ENCODE peak calls at places on chromosome 11, in six cellular contexts. R, H, C, M, G and T are unnamed samples.
A peak's percentile ranks its signal among the peaks of the same experiment; 100 is the strongest.

GRCh38 chr11:47995318-47995717 is 15.0 kb downstream of the PTPRJ start:
- DNase-seq in R (no peak), H (no peak), C (no peak), M (no peak), G (no peak), T (no peak)

GRCh38 chr11:68714047-68714856 is 29.9 kb downstream of the GAL start:
- DNase-seq in R (no peak), H (no peak), C (no peak), M (no peak), G (no peak), T (no peak)

GRCh38 chr11:71502026-71502425 is 25.0 kb upstream of the KRTAP5-7 start:
- DNase-seq in R (no peak), H (no peak), C (no peak), M (no peak), G (no peak), T (no peak)

GRCh38 chr11:8527939-8528338 is 66.1 kb downstream of the STK33 start:
- DNase-seq in R (no peak), H (no peak), C (no peak), M (no peak), G (no peak), T (no peak)

GRCh38 chr11:36015806-36016205 is 71.9 kb downstream of the LDLRAD3 start:
- DNase-seq in R (no peak), H (no peak), C (no peak), M (no peak), G (no peak), T (no peak)

GRCh38 chr11:34158661-34159060 is 53.2 kb downstream of the NAT10 start:
- DNase-seq in R (no peak), H (no peak), C (peak; percentile 9), M (no peak), G (no peak), T (no peak)

GRCh38 chr11:76083563-76084451 is 122.5 kb downstream of the WNT11 start:
- DNase-seq in R (no peak), H (no peak), C (no peak), M (no peak), G (no peak), T (no peak)

GRCh38 chr11:117794144-117794543 is 2.9 kb downstream of the DSCAML1 start:
- DNase-seq in R (no peak), H (no peak), C (no peak), M (no peak), G (no peak), T (no peak)

GRCh38 chr11:109929308-109929707 is 163.9 kb upstream of the ZC3H12C start:
- DNase-seq in R (no peak), H (no peak), C (no peak), M (no peak), G (no peak), T (no peak)

GRCh38 chr11:134069426-134069921 is 602 bp downstream of the JAM3 start:
- DNase-seq in R (no peak), H (peak; percentile 79), C (no peak), M (no peak), G (peak; percentile 56), T (no peak)

GRCh38 chr11:132058211-132058772 is 687.9 kb downstream of the NTM start:
- DNase-seq in R (no peak), H (no peak), C (no peak), M (no peak), G (no peak), T (no peak)

GRCh38 chr11:61777234-61778090 is 14.9 kb downstream of the TMEM258 start:
- DNase-seq in R (no peak), H (no peak), C (no peak), M (peak; percentile 64), G (no peak), T (no peak)

GRCh38 chr11:133388975-133389568 is 143.2 kb downstream of the OPCML start:
- DNase-seq in R (no peak), H (no peak), C (no peak), M (no peak), G (no peak), T (no peak)

GRCh38 chr11:16352707-16353106 is 3.6 kb downstream of the SOX6 start:
- DNase-seq in R (no peak), H (no peak), C (no peak), M (no peak), G (no peak), T (no peak)

GRCh38 chr11:131481317-131481716 is 110.9 kb downstream of the NTM start:
- DNase-seq in R (no peak), H (no peak), C (no peak), M (no peak), G (no peak), T (no peak)

GRCh38 chr11:3162410-3163240 is 2.5 kb downstream of the OSBPL5 start:
- DNase-seq in R (no peak), H (no peak), C (no peak), M (no peak), G (no peak), T (no peak)

GRCh38 chr11:21144556-21144955 is 475.2 kb downstream of the NELL1 start:
- DNase-seq in R (no peak), H (no peak), C (no peak), M (no peak), G (no peak), T (no peak)

GRCh38 chr11:44775366-44776356 is 48.9 kb downstream of the TSPAN18 start:
- DNase-seq in R (peak; percentile 38), H (peak; percentile 73), C (peak; percentile 46), M (peak; percentile 40), G (peak; percentile 39), T (peak; percentile 26)

GRCh38 chr11:76279651-76280050 is 73.3 kb upstream of the WNT11 start:
- DNase-seq in R (no peak), H (no peak), C (no peak), M (no peak), G (peak; percentile 44), T (no peak)

GRCh38 chr11:93543292-93543977 is at the start of gene SMCO4:
- DNase-seq in R (peak; percentile 76), H (peak; percentile 89), C (peak; percentile 48), M (peak; percentile 86), G (peak; percentile 87), T (peak; percentile 48)

GRCh38 chr11:78946945-78947914 is 372.6 kb upstream of the NARS2 start:
- DNase-seq in R (no peak), H (no peak), C (no peak), M (no peak), G (no peak), T (peak; percentile 4)

GRCh38 chr11:67095214-67095507 is 23.9 kb upstream of the KDM2A start:
- DNase-seq in R (no peak), H (no peak), C (no peak), M (no peak), G (no peak), T (no peak)

GRCh38 chr11:33747969-33748368 is 11.7 kb upstream of the CD59 start:
- DNase-seq in R (no peak), H (no peak), C (no peak), M (no peak), G (no peak), T (peak; percentile 38)

GRCh38 chr11:122207921-122208764 is 92.1 kb upstream of the BLID start:
- DNase-seq in R (no peak), H (no peak), C (no peak), M (no peak), G (no peak), T (peak; percentile 78)

GRCh38 chr11:12070446-12071267 is 39.7 kb upstream of the MICAL2 start:
- DNase-seq in R (no peak), H (no peak), C (no peak), M (no peak), G (no peak), T (no peak)

GRCh38 chr11:83827940-83828554 is 541.9 kb upstream of the CCDC90B start:
- DNase-seq in R (peak; percentile 12), H (no peak), C (no peak), M (no peak), G (peak; percentile 32), T (peak; percentile 42)

GRCh38 chr11:2515401-2516275 is 70.8 kb downstream of the KCNQ1 start:
- DNase-seq in R (no peak), H (peak; percentile 10), C (no peak), M (no peak), G (no peak), T (no peak)

GRCh38 chr11:76232026-76232665 is 25.8 kb upstream of the WNT11 start:
- DNase-seq in R (peak; percentile 83), H (no peak), C (no peak), M (no peak), G (no peak), T (no peak)

GRCh38 chr11:98568011-98568410 is 452.7 kb upstream of the CNTN5 start:
- DNase-seq in R (no peak), H (no peak), C (no peak), M (no peak), G (peak; percentile 4), T (no peak)